ENCODE peak calls at places on chromosomes 5 and 9, in four cellular contexts. Z, Y, S and F are unnamed samples.

GRCh38 chr5:62538017-62538942 is 40.3 kb upstream of the LRRC70 start:
- DNase-seq in S (no peak), Z (no peak), Y (no peak), F (no peak)

GRCh38 chr9:116112236-116112635 is 41.4 kb upstream of the PAPPA start:
- DNase-seq in S (no peak), Y (no peak), Z (no peak), F (no peak)

GRCh38 chr5:61617995-61618525 is 286.0 kb downstream of the ZSWIM6 start:
- DNase-seq in S (no peak), Y (no peak), Z (no peak), F (no peak)

GRCh38 chr9:109986423-109987055 is 206.5 kb downstream of the PALM2AKAP2 start:
- DNase-seq in Z (no peak), S (no peak), Y (no peak), F (no peak)

GRCh38 chr5:172769598-172770373 is 1.2 kb downstream of the DUSP1 start:
- DNase-seq in Z (peak; percentile 74), S (peak; percentile 88), Y (no peak), F (no peak)

GRCh38 chr5:35598707-35599370 is 18.8 kb upstream of the SPEF2 start:
- DNase-seq in Z (no peak), S (no peak), Y (peak; percentile 31), F (no peak)

GRCh38 chr5:91024727-91025126 is 358.4 kb downstream of the ARRDC3 start:
- DNase-seq in Z (no peak), S (no peak), Y (no peak), F (no peak)

GRCh38 chr9:2453701-2454100 is 167.9 kb upstream of the VLDLR start:
- DNase-seq in Z (no peak), S (no peak), Y (no peak), F (no peak)

GRCh38 chr9:35333551-35333950 is 156.4 kb upstream of the RUSC2 start:
- DNase-seq in Y (no peak), Z (no peak), S (no peak), F (no peak)

GRCh38 chr5:160935776-160936175 is 83.8 kb upstream of the ATP10B start:
- DNase-seq in S (no peak), Z (no peak), Y (no peak), F (no peak)

GRCh38 chr5:104540448-104540847 is 977.9 kb upstream of the NUDT12 start:
- DNase-seq in S (no peak), Y (no peak), Z (no peak), F (no peak)
- TF ChIP-seq CTCF in S (no peak), Y (no peak), Z (no peak), F (no peak)

GRCh38 chr5:143328589-143329220 is 74.8 kb downstream of the NR3C1 start:
- DNase-seq in Z (no peak), S (no peak), Y (no peak), F (no peak)
- H3K36me3 ChIP-seq in Z (no peaks in the 10 kb centered on the region), S (no peaks in the 10 kb centered on the region), Y (no peaks in the 10 kb centered on the region), F (no peaks in the 10 kb centered on the region)

GRCh38 chr5:138575194-138576015 is at the start of gene HSPA9:
- DNase-seq in S (peak; percentile 98), Z (peak; percentile 99), Y (peak; percentile 99), F (peak; percentile 98)
- TF ChIP-seq CTCF in S (peak; percentile 48), Z (no peak), Y (no peak), F (no peak)

GRCh38 chr5:157496847-157497246 is 36.8 kb downstream of the NIPAL4 start:
- DNase-seq in Y (no peak), S (no peak), Z (no peak), F (no peak)
- H3K36me3 ChIP-seq in Y (no peaks in the 10 kb centered on the region), S (peaks cover 41% of the 10 kb centered on the region), Z (peaks cover 61% of the 10 kb centered on the region), F (no peaks in the 10 kb centered on the region)

GRCh38 chr9:73199886-73200285 is 48.2 kb downstream of the ANXA1 start:
- DNase-seq in S (no peak), Z (no peak), Y (no peak), F (peak; percentile 82)
- TF ChIP-seq CTCF in S (no peak), Z (no peak), Y (peak; percentile 4), F (peak; percentile 78)

GRCh38 chr5:31362931-31363568 is 168.8 kb downstream of the DROSHA start:
- DNase-seq in Y (no peak), Z (no peak), S (no peak), F (no peak)

GRCh38 chr5:31361906-31362900 is 168.7 kb downstream of the CDH6 start:
- DNase-seq in S (no peak), Y (no peak), Z (no peak), F (no peak)

GRCh38 chr5:31361234-31361633 is 167.7 kb downstream of the CDH6 start:
- DNase-seq in Z (no peak), Y (no peak), S (no peak), F (no peak)

GRCh38 chr5:31357038-31357437 is 163.6 kb downstream of the CDH6 start:
- DNase-seq in Y (no peak), Z (no peak), S (no peak), F (no peak)

DNA sequence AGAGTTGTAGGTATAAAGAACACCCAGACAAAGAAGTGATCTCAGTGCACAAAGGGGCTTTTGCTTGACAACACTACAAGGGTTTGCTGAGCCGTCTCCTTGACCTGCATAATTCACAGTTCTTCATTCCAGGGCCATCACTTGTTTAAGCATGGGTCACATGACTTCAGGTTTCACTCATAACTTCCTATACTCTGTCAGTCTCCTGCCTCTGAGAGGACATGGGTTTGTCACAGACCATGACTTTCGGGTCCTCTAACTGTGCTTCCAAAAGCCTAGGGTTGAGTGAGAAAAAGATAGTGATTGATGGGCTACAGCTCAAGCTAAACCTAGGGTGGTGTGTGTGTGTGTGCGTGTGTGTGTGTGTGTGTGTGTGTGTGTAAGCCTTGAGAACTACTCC is 166.4 kb downstream of the CDH6 start:
- DNase-seq in Y (no peak), Z (no peak), S (no peak), F (no peak)
- H3K36me3 ChIP-seq in Y (no peaks in the 10 kb centered on the region), Z (no peaks in the 10 kb centered on the region), S (no peaks in the 10 kb centered on the region), F (no peaks in the 10 kb centered on the region)